ENCODE peak calls at places on chromosome 21, in ten cellular contexts. K, P, E, V, S, B, X, Q, A and F are unnamed samples.

GRCh38 chr21:44831227-44831626 is 13.4 kb upstream of the SUMO3 start:
- DNase-seq in K (no peak), P (no peak), E (no peak), V (no peak), S (no peak), B (no peak), X (no peak), Q (no peak), A (no peak), F (no peak)

GRCh38 chr21:46661627-46662366 is 26.3 kb downstream of the PRMT2 start:
- DNase-seq in K (no peak), P (no peak), E (no peak), V (no peak), S (no peak), B (no peak), X (no peak), Q (no peak), A (no peak), F (no peak)

GRCh38 chr21:41302976-41303375 is 13.6 kb upstream of the FAM3B start:
- DNase-seq in K (no peak), P (no peak), E (no peak), V (no peak), S (no peak), B (no peak), X (no peak), Q (no peak), A (no peak), F (no peak)

GRCh38 chr21:40672602-40673001 is 174.4 kb downstream of the DSCAM start:
- DNase-seq in K (no peak), P (no peak), E (no peak), V (no peak), S (no peak), B (no peak), X (no peak), Q (no peak), A (no peak), F (no peak)

GRCh38 chr21:38244885-38245869 is 11.6 kb upstream of the KCNJ15 start:
- DNase-seq in K (no peak), P (no peak), E (peak; percentile 97), V (no peak), S (no peak), B (peak; percentile 84), X (peak; percentile 89), Q (no peak), A (no peak), F (peak; percentile 99)

GRCh38 chr21:35424122-35424521 is 375.0 kb upstream of the RUNX1 start:
- DNase-seq in K (no peak), P (no peak), E (no peak), V (no peak), S (no peak), B (no peak), X (peak; percentile 32), Q (no peak), A (no peak), F (no peak)

GRCh38 chr21:46112731-46113215 is 14.9 kb downstream of the COL6A2 start:
- DNase-seq in K (no peak), P (no peak), E (no peak), V (peak; percentile 70), S (no peak), B (no peak), X (no peak), Q (peak; percentile 10), A (peak; percentile 41), F (no peak)

GRCh38 chr21:44078411-44078981 is 28.7 kb upstream of the PWP2 start:
- DNase-seq in K (no peak), P (no peak), E (no peak), V (no peak), S (no peak), B (no peak), X (no peak), Q (no peak), A (no peak), F (no peak)

GRCh38 chr21:43718872-43719747 is at the start of gene PDXK:
- DNase-seq in K (peak; percentile 85), P (peak; percentile 92), E (peak; percentile 87), V (peak; percentile 97), S (peak; percentile 54), B (peak; percentile 82), X (peak; percentile 87), Q (peak; percentile 94), A (peak; percentile 93), F (peak; percentile 79)

GRCh38 chr21:29376556-29376955 is 77.8 kb downstream of the BACH1 start:
- DNase-seq in K (peak; percentile 17), P (peak; percentile 42), E (peak; percentile 43), V (no peak), S (peak; percentile 34), B (peak; percentile 33), X (peak; percentile 28), Q (peak; percentile 47), A (peak; percentile 47), F (no peak)

GRCh38 chr21:21096956-21097355 is 98.7 kb downstream of the NCAM2 start:
- DNase-seq in K (no peak), P (no peak), E (no peak), V (no peak), S (no peak), B (no peak), X (no peak), Q (no peak), A (no peak), F (no peak)

GRCh38 chr21:45454924-45455315 is 50.0 kb downstream of the COL18A1 start:
- DNase-seq in K (no peak), P (no peak), E (no peak), V (no peak), S (no peak), B (peak; percentile 24), X (peak; percentile 58), Q (peak; percentile 31), A (peak; percentile 76), F (no peak)

GRCh38 chr21:42864812-42865211 is 14.5 kb downstream of the WDR4 start:
- DNase-seq in K (no peak), P (no peak), E (no peak), V (no peak), S (no peak), B (no peak), X (peak; percentile 61), Q (no peak), A (no peak), F (no peak)

GRCh38 chr21:32597205-32597604 is 11.9 kb upstream of the TCP10L start:
- DNase-seq in K (no peak), P (no peak), E (peak; percentile 90), V (no peak), S (no peak), B (peak; percentile 78), X (peak; percentile 61), Q (no peak), A (no peak), F (peak; percentile 97)

GRCh38 chr21:44371596-44371995 is 18.2 kb downstream of the TRPM2 start:
- DNase-seq in K (no peak), P (no peak), E (no peak), V (peak; percentile 28), S (no peak), B (no peak), X (no peak), Q (no peak), A (peak; percentile 23), F (no peak)

GRCh38 chr21:33478858-33479678 is 706 bp downstream of the TMEM50B start:
- DNase-seq in K (peak; percentile 43), P (peak; percentile 55), E (peak; percentile 42), V (peak; percentile 82), S (no peak), B (peak; percentile 34), X (peak; percentile 32), Q (peak; percentile 59), A (peak; percentile 60), F (peak; percentile 33)

GRCh38 chr21:44485254-44485793 is 30.0 kb downstream of the LRRC3 start:
- DNase-seq in K (no peak), P (peak; percentile 74), E (no peak), V (no peak), S (no peak), B (no peak), X (peak; percentile 18), Q (no peak), A (peak; percentile 72), F (no peak)

GRCh38 chr21:17903929-17904639 is 84.9 kb upstream of the C21orf91 start:
- DNase-seq in K (no peak), P (no peak), E (no peak), V (no peak), S (no peak), B (no peak), X (peak; percentile 24), Q (no peak), A (no peak), F (no peak)

GRCh38 chr21:29377266-29377665 is 78.5 kb downstream of the BACH1 start:
- DNase-seq in K (no peak), P (no peak), E (no peak), V (no peak), S (no peak), B (no peak), X (no peak), Q (no peak), A (peak; percentile 19), F (no peak)

GRCh38 chr21:24852610-24853195 is 754.6 kb downstream of the MRPL39 start:
- DNase-seq in K (no peak), P (no peak), E (no peak), V (no peak), S (no peak), B (peak; percentile 32), X (no peak), Q (no peak), A (no peak), F (no peak)

GRCh38 chr21:44857127-44857892 is 16.2 kb downstream of the PTTG1IP start:
- DNase-seq in K (no peak), P (no peak), E (no peak), V (no peak), S (no peak), B (no peak), X (no peak), Q (no peak), A (no peak), F (no peak)